ENCODE peak calls at places on chromosome 7, in four cellular contexts. D, X, Y and M are unnamed samples.

GRCh38 chr7:55556031-55556430 is 16.3 kb downstream of the VOPP1 start:
- DNase-seq in X (no peak), Y (no peak), D (no peak), M (no peak)

GRCh38 chr7:15753834-15754600 is 67.5 kb upstream of the MEOX2 start:
- DNase-seq in Y (no peak), X (no peak), D (no peak), M (no peak)

GRCh38 chr7:66507764-66508296 is 120.9 kb upstream of the KCTD7 start:
- DNase-seq in D (no peak), Y (no peak), X (no peak), M (no peak)

GRCh38 chr7:5423272-5423843 is at the start of gene TNRC18:
- DNase-seq in D (peak), X (no peak), Y (no peak), M (no peak)

GRCh38 chr7:20330797-20331230 is at the start of gene ITGB8:
- DNase-seq in D (peak), X (no peak), Y (peak), M (no peak)

GRCh38 chr7:142711722-142712616 is 37.3 kb upstream of the PRSS1 start:
- DNase-seq in Y (peak), D (peak), X (no peak), M (no peak)

GRCh38 chr7:46153951-46154787 is 233.1 kb upstream of the IGFBP3 start:
- DNase-seq in X (no peak), D (no peak), Y (no peak), M (no peak)

GRCh38 chr7:30914611-30915601 is 3.3 kb downstream of the AQP1 start:
- DNase-seq in Y (no peak), D (peak), X (no peak), M (no peak)

GRCh38 chr7:5448378-5449042 is 24.9 kb upstream of the TNRC18 start:
- DNase-seq in X (no peak), D (peak), Y (no peak), M (no peak)

GRCh38 chr7:71626206-71626605 is 494.3 kb downstream of the GALNT17 start:
- DNase-seq in X (no peak), Y (no peak), D (no peak), M (no peak)

GRCh38 chr7:46786221-46786951 is 795.5 kb downstream of the TNS3 start:
- DNase-seq in Y (no peak), D (no peak), X (no peak), M (no peak)

GRCh38 chr7:44307905-44308740 is 17.3 kb downstream of the CAMK2B start:
- DNase-seq in D (peak), X (no peak), Y (no peak), M (no peak)

GRCh38 chr7:29900745-29901144 is 88.9 kb downstream of the SCRN1 start:
- DNase-seq in Y (no peak), X (no peak), D (no peak), M (no peak)

GRCh38 chr7:8044761-8045430 is 76.3 kb downstream of the GLCCI1 start:
- DNase-seq in Y (no peak), X (no peak), D (no peak), M (no peak)

GRCh38 chr7:139673230-139673629 is 104.6 kb downstream of the HIPK2 start:
- DNase-seq in D (peak), X (peak), Y (no peak), M (no peak)

GRCh38 chr7:27767374-27767773 is 27.4 kb downstream of the TAX1BP1 start:
- DNase-seq in D (no peak), X (no peak), Y (no peak), M (no peak)
- H3K4me3 ChIP-seq in D (no peak), X (no peak), Y (no peak), M (no peak)

GRCh38 chr7:50531401-50531906 is 33.8 kb downstream of the DDC start:
- DNase-seq in D (peak), X (peak), Y (no peak), M (no peak)

GRCh38 chr7:50533849-50534248 is 31.4 kb downstream of the DDC start:
- DNase-seq in X (no peak), D (no peak), Y (no peak), M (no peak)

GRCh38 chr7:50531928-50532327 is 33.3 kb downstream of the DDC start:
- DNase-seq in X (no peak), D (peak), Y (no peak), M (no peak)

GRCh38 chr7:50537417-50537816 is 27.8 kb downstream of the DDC start:
- DNase-seq in X (no peak), Y (no peak), D (no peak), M (no peak)

GRCh38 chr7:50534690-50535290 is 30.4 kb downstream of the DDC start:
- DNase-seq in D (peak), Y (no peak), X (no peak), M (no peak)
- TF ChIP-seq EP300 in D (peak), Y (no peak), X (no peak), M (no peak)

GRCh38 chr7:101826081-101826835 is 8.8 kb downstream of the CUX1 start:
- DNase-seq in D (no peak), X (no peak), Y (no peak), M (no peak)
- H3K4me3 ChIP-seq in D (no peak), X (no peak), Y (no peak), M (no peak)

GRCh38 chr7:157009778-157010587 is 480 bp downstream of the MNX1 start:
- DNase-seq in X (no peak), D (peak), Y (no peak), M (no peak)
- TF ChIP-seq EP300 in X (no peak), D (no peak), Y (no peak), M (no peak)

GRCh38 chr7:1459512-1459892 is 232 bp upstream of the MICALL2 start:
- DNase-seq in Y (peak), D (peak), X (peak), M (peak)
- H3K4me3 ChIP-seq in Y (peak), D (peak), X (peak), M (peak)